ENCODE peak calls at places on chromosomes 4 and X, in five cellular contexts. R, G, Z, O and A are unnamed samples.
A peak's percentile ranks its signal among the peaks of the same experiment; 100 is the strongest.

GRCh38 chr4:102772738-102773340 is 12.1 kb upstream of the MANBA start:
- DNase-seq in R (no peak), G (no peak), Z (no peak), O (no peak), A (no peak)

GRCh38 chr4:82201805-82202636 is 171.8 kb downstream of the HNRNPD start:
- DNase-seq in R (peak; percentile 17), G (peak; percentile 51), Z (no peak), O (peak; percentile 22), A (no peak)

GRCh38 chr4:76233534-76233933 is 18.0 kb upstream of the FAM47E start:
- DNase-seq in R (peak; percentile 64), G (no peak), Z (no peak), O (no peak), A (no peak)

GRCh38 chrX:30831082-30831481 is 58.0 kb downstream of the TAB3 start:
- DNase-seq in R (no peak), G (no peak), Z (no peak), O (no peak), A (no peak)

GRCh38 chr4:162839814-162840213 is 326.9 kb downstream of the NAF1 start:
- DNase-seq in R (no peak), G (no peak), Z (no peak), O (no peak), A (no peak)

GRCh38 chr4:153684182-153685073 is at the start of gene TLR2:
- DNase-seq in R (peak; percentile 73), G (peak; percentile 16), Z (peak; percentile 92), O (peak; percentile 47), A (no peak)

GRCh38 chr4:175298119-175298518 is 380.0 kb downstream of the ADAM29 start:
- DNase-seq in R (no peak), G (peak; percentile 76), Z (no peak), O (no peak), A (no peak)

GRCh38 chr4:1989533-1990347 is 19.0 kb downstream of the NELFA start:
- DNase-seq in R (no peak), G (no peak), Z (peak; percentile 76), O (no peak), A (no peak)

GRCh38 chr4:79048878-79049277 is 109.6 kb upstream of the PAQR3 start:
- DNase-seq in R (no peak), G (no peak), Z (no peak), O (no peak), A (no peak)

GRCh38 chr4:3252831-3253641 is 4.1 kb downstream of the MSANTD1 start:
- DNase-seq in R (no peak), G (no peak), Z (peak; percentile 85), O (no peak), A (no peak)

GRCh38 chr4:175702703-175703102 is 109.4 kb downstream of the GPM6A start:
- DNase-seq in R (no peak), G (no peak), Z (no peak), O (no peak), A (no peak)

GRCh38 chr4:152992027-152992426 is 55.9 kb downstream of the FHDC1 start:
- DNase-seq in R (no peak), G (no peak), Z (no peak), O (no peak), A (no peak)

GRCh38 chr4:151540728-151541437 is 131.9 kb downstream of the FHIP1A start:
- DNase-seq in R (peak; percentile 37), G (peak; percentile 98), Z (no peak), O (no peak), A (no peak)

GRCh38 chrX:134572816-134573682 is 85.2 kb downstream of the PLAC1 start:
- DNase-seq in R (no peak), G (peak; percentile 22), Z (no peak), O (no peak), A (no peak)

GRCh38 chr4:91829531-91829930 is 474.2 kb upstream of the GRID2 start:
- DNase-seq in R (no peak), G (no peak), Z (no peak), O (no peak), A (no peak)

GRCh38 chr4:73275318-73275654 is 16.7 kb upstream of the ANKRD17 start:
- DNase-seq in R (no peak), G (no peak), Z (no peak), O (no peak), A (no peak)

GRCh38 chrX:18701621-18702361 is 5.7 kb upstream of the PPEF1 start:
- DNase-seq in R (no peak), G (peak; percentile 9), Z (no peak), O (peak; percentile 29), A (no peak)

GRCh38 chr4:106365613-106366012 is 3.0 kb downstream of the GIMD1 start:
- DNase-seq in R (no peak), G (peak; percentile 92), Z (no peak), O (no peak), A (no peak)

GRCh38 chr4:130183096-130183495 is 1087.1 kb downstream of the C4orf33 start:
- DNase-seq in R (no peak), G (peak; percentile 4), Z (no peak), O (no peak), A (no peak)

GRCh38 chr4:112592717-112593116 is 44.0 kb downstream of the ZGRF1 start:
- DNase-seq in R (no peak), G (no peak), Z (no peak), O (no peak), A (no peak)
- H3K4me3 ChIP-seq in R (no peak overlapping the region), G (no peak overlapping the region), Z (no peak overlapping the region), O (no peak overlapping the region), A (no peak overlapping the region)

GRCh38 chrX:119226431-119226830 is 9.7 kb upstream of the PGRMC1 start:
- DNase-seq in R (no peak), G (no peak), Z (no peak), O (no peak), A (no peak)

GRCh38 chrX:119228506-119229290 is 7.4 kb upstream of the PGRMC1 start:
- DNase-seq in R (no peak), G (peak; percentile 95), Z (no peak), O (no peak), A (no peak)

GRCh38 chrX:119235872-119236598 is at the start of gene PGRMC1:
- DNase-seq in R (peak; percentile 92), G (peak; percentile 75), Z (peak; percentile 96), O (peak; percentile 79), A (peak; percentile 37)

GRCh38 chrX:119234931-119235555 is 1.0 kb upstream of the PGRMC1 start:
- DNase-seq in R (no peak), G (peak; percentile 50), Z (no peak), O (peak; percentile 9), A (no peak)

GRCh38 chrX:119230850-119231249 is 5.2 kb upstream of the PGRMC1 start:
- DNase-seq in R (no peak), G (no peak), Z (no peak), O (no peak), A (no peak)
- TF ChIP-seq CTCF in R (no peak), G (no peak), Z (no peak), O (no peak), A (no peak)

DNA sequence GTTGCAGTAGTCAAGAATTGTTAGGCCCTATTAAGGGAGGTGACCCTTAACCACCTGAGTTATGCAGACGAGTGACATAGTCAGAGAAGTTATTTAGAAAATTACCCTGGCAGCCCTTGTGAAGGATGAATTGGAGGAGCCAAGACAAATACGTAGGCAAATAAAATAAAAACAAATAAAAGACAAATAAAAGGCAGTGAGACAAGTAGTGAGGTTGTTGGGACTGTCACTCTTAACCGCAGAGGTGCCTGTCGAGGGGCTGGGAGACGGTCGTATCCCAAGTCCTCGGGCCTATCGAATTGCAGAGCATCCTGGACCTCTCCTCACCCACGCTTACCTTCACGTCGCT is 58.0 kb upstream of the ZC4H2 start:
- DNase-seq in R (peak; percentile 3), G (no peak), Z (no peak), O (no peak), A (no peak)
- H3K4me3 ChIP-seq in R (peak overlapping the region; percentile 55), G (peak overlapping the region; percentile 53), Z (peak overlapping the region; percentile 20), O (peak overlapping the region; percentile 59), A (peak overlapping the region; percentile 63)

GRCh38 chrX:110448459-110448858 is 89.8 kb downstream of the RTL9 start:
- DNase-seq in R (no peak), G (no peak), Z (no peak), O (no peak), A (no peak)

GRCh38 chrX:110437686-110438085 is 79.0 kb downstream of the RTL9 start:
- DNase-seq in R (no peak), G (no peak), Z (no peak), O (no peak), A (no peak)

GRCh38 chrX:110444996-110445395 is 86.3 kb downstream of the RTL9 start:
- DNase-seq in R (no peak), G (no peak), Z (peak; percentile 0), O (no peak), A (no peak)

GRCh38 chrX:110440016-110440805 is 81.6 kb downstream of the RTL9 start:
- DNase-seq in R (no peak), G (no peak), Z (no peak), O (no peak), A (no peak)

DNA sequence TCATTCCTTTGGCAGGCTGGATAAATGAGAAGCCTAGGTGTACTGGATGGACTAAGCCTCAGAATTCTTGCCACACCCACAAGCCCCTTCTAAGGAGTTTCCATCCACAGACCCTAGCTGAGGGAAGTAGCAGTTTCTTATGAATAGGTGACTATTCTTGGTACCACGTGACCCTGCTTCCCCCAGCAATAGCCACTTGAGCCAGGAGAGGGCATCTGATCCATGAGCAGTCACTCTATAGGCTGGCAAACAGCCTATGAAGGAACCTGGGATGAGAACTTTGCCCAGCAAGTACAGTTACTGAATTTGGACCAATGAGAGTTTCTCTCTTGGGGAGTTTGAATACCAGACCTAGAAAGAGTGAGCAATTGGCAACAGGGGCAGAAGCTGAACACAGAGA is 84.0 kb downstream of the RTL9 start:
- DNase-seq in R (peak; percentile 61), G (peak; percentile 36), Z (no peak), O (no peak), A (no peak)
- TF ChIP-seq CTCF in R (peak; percentile 51), G (peak; percentile 39), Z (no peak), O (no peak), A (peak; percentile 47)

GRCh38 chr4:8939887-8940742 is 68.5 kb upstream of the HMX1 start:
- DNase-seq in R (peak; percentile 33), G (no peak), Z (no peak), O (no peak), A (no peak)

GRCh38 chr4:8939160-8939855 is 67.7 kb upstream of the HMX1 start:
- DNase-seq in R (peak; percentile 7), G (no peak), Z (no peak), O (no peak), A (no peak)

GRCh38 chr4:8938137-8938536 is 66.5 kb upstream of the HMX1 start:
- DNase-seq in R (no peak), G (no peak), Z (no peak), O (no peak), A (no peak)

GRCh38 chr4:8940792-8941491 is 69.3 kb upstream of the HMX1 start:
- DNase-seq in R (no peak), G (no peak), Z (no peak), O (no peak), A (no peak)

GRCh38 chr4:8938623-8939022 is 67.0 kb upstream of the HMX1 start:
- DNase-seq in R (peak; percentile 7), G (no peak), Z (no peak), O (no peak), A (no peak)
- H3K4me3 ChIP-seq in R (no peak overlapping the region), G (no peak overlapping the region), Z (no peak overlapping the region), O (no peak overlapping the region), A (no peak overlapping the region)